ENCODE peak calls at places on chromosomes 13 and 19, in four cellular contexts. G is activated CD4-positive, alpha-beta T cell treated with anti-CD3 and anti-CD28 coated beads, Interleukin-2, amount 10 ng/mL, durations not matched to agents 7 days and 5 days; D is GM03348; L is activated naive CD4-positive, alpha-beta T cell treated with anti-CD3 and anti-CD28 coated beads for 36 hours. Q is an unnamed sample.

GRCh38 chr13:20902438-20903163 is at the start of gene XPO4:
- DNase-seq in G (peak), D (peak), L (peak), Q (peak)

GRCh38 chr13:73140804-73141203 is 82.0 kb downstream of the KLF5 start:
- DNase-seq in G (no peak), D (no peak), L (no peak), Q (no peak)

GRCh38 chr13:112968380-112968909 is 569 bp upstream of the MCF2L start:
- DNase-seq in G (peak), D (no peak), L (peak), Q (peak)

GRCh38 chr13:46675016-46675415 is 121.9 kb downstream of the ESD start:
- DNase-seq in G (no peak), D (no peak), L (no peak), Q (no peak)

GRCh38 chr13:110306340-110306959 is 507 bp downstream of the COL4A1 start:
- DNase-seq in G (no peak), D (peak), L (no peak), Q (no peak)

GRCh38 chr13:114258589-114258988 is 22.8 kb upstream of the UPF3A start:
- DNase-seq in G (no peak), D (no peak), L (no peak), Q (no peak)

GRCh38 chr19:16897572-16898056 is 8.8 kb downstream of the F2RL3 start:
- DNase-seq in G (no peak), D (no peak), L (no peak), Q (no peak)

GRCh38 chr19:42325896-42326771 is 699 bp downstream of the MEGF8 start:
- DNase-seq in G (peak), D (peak), L (peak), Q (no peak)

GRCh38 chr19:56087647-56088346 is 33.3 kb downstream of the ZNF787 start:
- DNase-seq in G (no peak), D (no peak), L (no peak), Q (no peak)

GRCh38 chr13:44340508-44340907 is 33.1 kb upstream of the SERP2 start:
- DNase-seq in G (no peak), D (no peak), L (no peak), Q (no peak)

GRCh38 chr13:51614350-51614786 is 30.1 kb downstream of the WDFY2 start:
- DNase-seq in G (peak), D (peak), L (peak), Q (peak)

GRCh38 chr13:83449666-83450395 is 432.4 kb downstream of the SLITRK1 start:
- DNase-seq in G (no peak), D (peak), L (no peak), Q (no peak)

GRCh38 chr19:3857449-3858003 is 11.3 kb downstream of the ZFR2 start:
- DNase-seq in G (no peak), D (no peak), L (no peak), Q (no peak)

GRCh38 chr13:45331123-45331619 is 9.8 kb downstream of the TPT1 start:
- DNase-seq in G (no peak), D (no peak), L (no peak), Q (no peak)

GRCh38 chr13:51047434-51048165 is 63.5 kb downstream of the C13orf42 start:
- DNase-seq in G (no peak), D (no peak), L (no peak), Q (peak)

GRCh38 chr13:73259061-73259908 is 200.5 kb downstream of the KLF5 start:
- DNase-seq in G (no peak), D (peak), L (no peak), Q (no peak)

GRCh38 chr19:38263696-38264485 is 482 bp upstream of the SPINT2 start:
- DNase-seq in G (no peak), D (peak), L (peak), Q (peak)

GRCh38 chr13:94014461-94014860 is 465.0 kb downstream of the DCT start:
- DNase-seq in G (no peak), D (no peak), L (no peak), Q (no peak)

GRCh38 chr19:42216653-42217521 is 590 bp downstream of the DEDD2 start:
- DNase-seq in G (peak), D (peak), L (peak), Q (peak)

GRCh38 chr19:13503570-13504235 is 2.6 kb downstream of the CACNA1A start:
- DNase-seq in G (no peak), D (no peak), L (no peak), Q (no peak)

GRCh38 chr19:8573316-8573715 is 3.9 kb downstream of the MYO1F start:
- DNase-seq in G (no peak), D (no peak), L (no peak), Q (no peak)

GRCh38 chr13:110382229-110382628 is 75.1 kb downstream of the COL4A2 start:
- DNase-seq in G (no peak), D (no peak), L (peak), Q (peak)

GRCh38 chr13:50650936-50651638 is 192.4 kb downstream of the DLEU7 start:
- DNase-seq in G (no peak), D (no peak), L (no peak), Q (peak)

GRCh38 chr19:46979103-46979769 is 40.4 kb upstream of the NPAS1 start:
- DNase-seq in G (no peak), D (no peak), L (no peak), Q (no peak)

GRCh38 chr13:111526922-111527321 is 206.5 kb downstream of the TEX29 start:
- DNase-seq in G (no peak), D (no peak), L (no peak), Q (no peak)

GRCh38 chr13:110126391-110126961 is 180.5 kb downstream of the COL4A1 start:
- DNase-seq in G (no peak), D (peak), L (no peak), Q (peak)